ENCODE peak calls at places on chromosomes 16 and 17, in six cellular contexts. C, X, J, U, O and F are unnamed samples.

GRCh38 chr17:38978180-38978579 is 11.0 kb upstream of the FBXO47 start:
- DNase-seq in C (no peak), O (no peak), J (no peak), X (no peak), U (no peak), F (no peak)

GRCh38 chr17:38701504-38702165 is 3.4 kb upstream of the MLLT6 start:
- DNase-seq in O (peak), C (no peak), X (no peak), U (no peak), J (no peak), F (peak)

GRCh38 chr17:33989357-33990148 is 265.5 kb upstream of the CCL2 start:
- DNase-seq in J (no peak), C (no peak), U (no peak), X (no peak), O (no peak), F (no peak)

GRCh38 chr17:77498875-77499698 is 358.3 kb downstream of the SEC14L1 start:
- DNase-seq in J (no peak), U (no peak), C (no peak), X (no peak), O (no peak), F (no peak)

GRCh38 chr17:17191346-17191792 is 14.8 kb downstream of the PLD6 start:
- DNase-seq in J (no peak), U (peak), X (no peak), C (no peak), O (peak), F (peak)

GRCh38 chr17:1055231-1055630 is 58.3 kb downstream of the TIMM22 start:
- DNase-seq in U (no peak), X (no peak), J (no peak), O (no peak), C (no peak), F (no peak)

GRCh38 chr17:68682913-68683312 is 81.7 kb upstream of the FAM20A start:
- DNase-seq in U (no peak), O (no peak), J (no peak), C (no peak), X (no peak), F (no peak)

GRCh38 chr16:59634951-59635350 is 900.8 kb upstream of the GOT2 start:
- DNase-seq in C (no peak), X (no peak), U (no peak), O (peak), J (no peak), F (peak)

GRCh38 chr17:69711504-69711903 is 297.0 kb downstream of the MAP2K6 start:
- DNase-seq in X (no peak), J (no peak), C (no peak), O (peak), U (no peak), F (no peak)

GRCh38 chr16:49130397-49130796 is 151.2 kb downstream of the CBLN1 start:
- DNase-seq in C (no peak), X (no peak), J (no peak), O (no peak), U (no peak), F (no peak)

GRCh38 chr16:85112364-85112763 is at the start of gene CIBAR2:
- DNase-seq in O (no peak), U (no peak), J (no peak), X (peak), C (no peak), F (no peak)

GRCh38 chr16:66900721-66901441 is 17.8 kb downstream of the CDH16 start:
- DNase-seq in O (peak), J (no peak), X (no peak), C (no peak), U (peak), F (no peak)

GRCh38 chr17:81298991-81299733 is 4.1 kb upstream of the SLC38A10 start:
- DNase-seq in X (no peak), O (no peak), J (no peak), U (no peak), C (no peak), F (no peak)

GRCh38 chr17:81298325-81298990 is 3.4 kb upstream of the SLC38A10 start:
- DNase-seq in X (no peak), O (no peak), U (no peak), J (no peak), C (no peak), F (no peak)

GRCh38 chr17:81294512-81295030 is 536 bp downstream of the SLC38A10 start:
- DNase-seq in U (no peak), J (no peak), X (no peak), C (no peak), O (peak), F (no peak)

GRCh38 chr17:81295031-81295677 is at the start of gene SLC38A10:
- DNase-seq in U (peak), C (peak), J (peak), X (peak), O (peak), F (peak)

GRCh38 chr17:81295678-81296381 is 723 bp upstream of the SLC38A10 start:
- DNase-seq in U (no peak), C (no peak), J (no peak), X (no peak), O (peak), F (peak)
- TF ChIP-seq CTCF in U (peak), C (peak), J (no peak), X (peak), O (peak), F (peak)

GRCh38 chr17:74813793-74814192 is 37.6 kb upstream of the NAT9 start:
- DNase-seq in X (no peak), C (no peak), U (no peak), O (no peak), J (no peak), F (no peak)

GRCh38 chr17:74815067-74815466 is 38.9 kb upstream of the NAT9 start:
- DNase-seq in U (no peak), C (no peak), J (no peak), X (no peak), O (no peak), F (no peak)

GRCh38 chr17:74815671-74816370 is 39.7 kb upstream of the NAT9 start:
- DNase-seq in U (no peak), O (no peak), X (no peak), C (no peak), J (no peak), F (peak)

GRCh38 chr17:74812109-74812864 is 36.1 kb upstream of the NAT9 start:
- DNase-seq in O (no peak), U (no peak), X (no peak), J (no peak), C (no peak), F (peak)

GRCh38 chr17:74814453-74814852 is 38.3 kb upstream of the NAT9 start:
- DNase-seq in O (peak), J (no peak), X (no peak), C (no peak), U (no peak), F (no peak)
- TF ChIP-seq CTCF in O (no peak), J (no peak), X (no peak), C (no peak), U (no peak), F (no peak)

GRCh38 chr16:81405702-81406113 is 38.9 kb upstream of the CMIP start:
- DNase-seq in O (peak), J (no peak), C (no peak), U (no peak), X (no peak), F (peak)
- TF ChIP-seq CTCF in O (no peak), J (peak), C (no peak), U (no peak), X (peak), F (peak)

GRCh38 chr17:51745993-51746392 is 412.5 kb downstream of the CA10 start:
- DNase-seq in X (peak), J (no peak), U (no peak), O (no peak), C (no peak), F (no peak)

GRCh38 chr17:51748749-51749604 is 409.5 kb downstream of the CA10 start:
- DNase-seq in O (no peak), U (no peak), X (no peak), J (no peak), C (no peak), F (no peak)

DNA sequence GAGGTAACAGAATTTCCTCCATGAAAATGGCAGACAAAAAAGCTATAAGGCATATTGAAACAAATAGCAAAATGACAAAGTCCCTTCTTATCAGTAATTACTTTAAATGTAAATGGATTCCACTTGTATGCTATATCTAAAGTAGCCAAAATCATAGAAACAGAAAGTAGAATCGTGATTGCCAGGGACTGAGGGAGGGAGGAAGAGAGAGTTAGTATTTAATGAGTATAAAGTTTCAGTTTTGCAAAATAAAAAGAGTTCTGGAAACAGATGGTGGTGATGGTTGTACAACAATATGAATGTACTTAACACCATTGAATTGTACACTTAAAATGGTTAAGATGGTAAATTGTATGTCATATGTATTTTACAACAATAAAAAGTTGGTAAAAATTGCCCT is 407.4 kb downstream of the CA10 start:
- DNase-seq in U (no peak), C (no peak), X (no peak), J (no peak), O (no peak), F (no peak)
- TF ChIP-seq CTCF in U (no peak), C (no peak), X (no peak), J (no peak), O (no peak), F (no peak)

DNA sequence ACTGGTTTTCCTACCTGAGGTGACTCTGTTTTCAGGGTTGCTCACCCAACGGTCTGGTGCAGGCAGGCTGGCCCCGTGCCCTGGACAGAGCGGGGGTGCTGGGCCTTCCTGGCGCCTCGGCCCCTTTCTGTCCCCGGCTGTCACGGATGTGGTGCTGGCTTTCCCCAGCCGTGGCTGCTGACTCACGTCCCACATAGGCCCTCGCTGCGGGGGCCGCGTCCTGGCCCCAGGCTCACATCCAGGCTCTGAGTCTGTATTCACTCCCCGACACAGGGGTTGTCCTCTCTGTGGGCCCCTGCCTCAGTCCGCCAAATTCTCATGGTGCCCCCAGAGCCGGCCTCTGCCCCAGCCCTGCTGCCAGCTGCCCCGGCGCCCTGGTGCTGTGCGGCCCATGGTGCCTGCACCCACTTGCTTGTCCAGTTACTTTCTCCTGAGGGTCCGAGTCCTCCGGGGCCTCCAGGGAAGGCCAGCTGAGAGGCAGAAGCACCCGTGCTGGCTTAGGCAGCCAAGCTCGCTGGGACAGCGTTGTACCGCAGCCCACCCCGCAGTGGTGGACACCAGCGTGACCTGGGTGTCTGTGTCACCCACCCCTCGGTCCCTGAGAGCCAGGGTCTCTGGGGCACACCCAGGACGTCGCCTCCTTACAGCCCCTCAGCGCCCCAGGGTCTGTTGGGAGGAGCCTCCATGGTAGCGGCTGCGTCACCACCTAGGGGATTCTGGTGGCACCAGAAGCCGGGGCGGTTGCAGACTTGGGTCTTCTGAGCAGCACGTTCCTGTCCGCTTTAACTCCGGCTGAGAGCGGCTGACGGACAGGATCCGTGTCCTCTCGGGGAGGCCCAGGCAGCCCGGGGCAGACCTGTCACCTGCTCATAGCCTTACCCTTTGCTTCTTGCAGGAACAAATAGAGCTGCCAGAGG is 6.1 kb downstream of the CHMP6 start:
- DNase-seq in J (no peak), U (no peak), O (no peak), X (no peak), C (no peak), F (peak)
- TF ChIP-seq CTCF in J (no peak), U (no peak), O (no peak), X (no peak), C (no peak), F (no peak)